ENCODE peak calls at places on chromosomes 3 and 15, in eight cellular contexts. One of them, this sample, is unnamed.

GRCh38 chr3:165254812-165255211 is 58.6 kb upstream of the SLITRK3 start:
- DNase-seq in head of caudate nucleus: no peak
- DNase-seq in RWPE2: no peak
- DNase-seq in brain microvascular endothelial cell: peak; percentile 29
- DNase-seq in GM04504: no peak
- DNase-seq in cardiac muscle cell: peak; percentile 65
- DNase-seq in mucosa of gallbladder: no peak
- DNase-seq in tibial artery: no peak
- DNase-seq in this sample: peak; percentile 18

GRCh38 chr15:81189583-81190283 is 6.9 kb upstream of the IL16 start:
- DNase-seq in head of caudate nucleus: no peak
- DNase-seq in RWPE2: no peak
- DNase-seq in brain microvascular endothelial cell: peak; percentile 53
- DNase-seq in GM04504: peak; percentile 93
- DNase-seq in cardiac muscle cell: no peak
- DNase-seq in mucosa of gallbladder: peak; percentile 51
- DNase-seq in tibial artery: peak; percentile 87
- DNase-seq in this sample: no peak

GRCh38 chr3:149215474-149215873 is 6.2 kb downstream of the CP start:
- DNase-seq in head of caudate nucleus: no peak
- DNase-seq in RWPE2: no peak
- DNase-seq in brain microvascular endothelial cell: no peak
- DNase-seq in GM04504: no peak
- DNase-seq in cardiac muscle cell: no peak
- DNase-seq in mucosa of gallbladder: no peak
- DNase-seq in tibial artery: no peak
- DNase-seq in this sample: no peak

GRCh38 chr3:175434591-175434990 is 575.5 kb downstream of the NAALADL2 start:
- DNase-seq in head of caudate nucleus: no peak
- DNase-seq in RWPE2: no peak
- DNase-seq in brain microvascular endothelial cell: no peak
- DNase-seq in GM04504: no peak
- DNase-seq in cardiac muscle cell: no peak
- DNase-seq in mucosa of gallbladder: no peak
- DNase-seq in tibial artery: no peak
- DNase-seq in this sample: no peak

GRCh38 chr3:89098964-89099585 is 8.3 kb upstream of the EPHA3 start:
- DNase-seq in head of caudate nucleus: peak; percentile 50
- DNase-seq in RWPE2: no peak
- DNase-seq in brain microvascular endothelial cell: peak; percentile 51
- DNase-seq in GM04504: peak; percentile 32
- DNase-seq in cardiac muscle cell: peak; percentile 74
- DNase-seq in mucosa of gallbladder: no peak
- DNase-seq in tibial artery: peak; percentile 63
- DNase-seq in this sample: peak; percentile 20

GRCh38 chr15:81497226-81497625 is 123.2 kb upstream of the TMC3 start:
- DNase-seq in head of caudate nucleus: no peak
- DNase-seq in RWPE2: no peak
- DNase-seq in brain microvascular endothelial cell: no peak
- DNase-seq in GM04504: no peak
- DNase-seq in cardiac muscle cell: no peak
- DNase-seq in mucosa of gallbladder: no peak
- DNase-seq in tibial artery: no peak
- DNase-seq in this sample: no peak

GRCh38 chr15:86164222-86164898 is 84.7 kb downstream of the AGBL1 start:
- DNase-seq in head of caudate nucleus: no peak
- DNase-seq in RWPE2: no peak
- DNase-seq in brain microvascular endothelial cell: no peak
- DNase-seq in GM04504: no peak
- DNase-seq in cardiac muscle cell: no peak
- DNase-seq in mucosa of gallbladder: no peak
- DNase-seq in tibial artery: no peak
- DNase-seq in this sample: no peak

GRCh38 chr3:189680723-189681122 is 49.5 kb downstream of the TP63 start:
- DNase-seq in head of caudate nucleus: no peak
- DNase-seq in RWPE2: no peak
- DNase-seq in brain microvascular endothelial cell: no peak
- DNase-seq in GM04504: no peak
- DNase-seq in cardiac muscle cell: no peak
- DNase-seq in mucosa of gallbladder: no peak
- DNase-seq in tibial artery: no peak
- DNase-seq in this sample: no peak

GRCh38 chr15:43941555-43941954 is 114.8 kb downstream of the WDR76 start:
- DNase-seq in head of caudate nucleus: no peak
- DNase-seq in RWPE2: peak; percentile 30
- DNase-seq in brain microvascular endothelial cell: no peak
- DNase-seq in GM04504: no peak
- DNase-seq in cardiac muscle cell: no peak
- DNase-seq in mucosa of gallbladder: no peak
- DNase-seq in tibial artery: no peak
- DNase-seq in this sample: no peak

GRCh38 chr3:78659386-78659987 is 1108.3 kb downstream of the ROBO1 start:
- DNase-seq in head of caudate nucleus: peak; percentile 47
- DNase-seq in RWPE2: no peak
- DNase-seq in brain microvascular endothelial cell: peak; percentile 48
- DNase-seq in GM04504: no peak
- DNase-seq in cardiac muscle cell: peak; percentile 57
- DNase-seq in mucosa of gallbladder: peak; percentile 19
- DNase-seq in tibial artery: no peak
- DNase-seq in this sample: peak; percentile 63

GRCh38 chr15:55253580-55253979 is 36.0 kb downstream of the RAB27A start:
- DNase-seq in head of caudate nucleus: no peak
- DNase-seq in RWPE2: no peak
- DNase-seq in brain microvascular endothelial cell: peak; percentile 19
- DNase-seq in GM04504: no peak
- DNase-seq in cardiac muscle cell: no peak
- DNase-seq in mucosa of gallbladder: no peak
- DNase-seq in tibial artery: no peak
- DNase-seq in this sample: no peak